ENCODE peak calls at places on chromosome 11, in seven cellular contexts. E is EL, Q is NCI-H2081, G is HEK293T, J is NCI-H510A treated with DMSO at 0.1 percent for 48 hours, B is left lung, O is GM23248. R is an unnamed sample.

GRCh38 chr11:64088159-64089026 is 52.7 kb downstream of the FLRT1 start:
- DNase-seq in E (no peak), Q (peak; percentile 63), G (peak; percentile 56), J (peak; percentile 34), B (no peak), O (no peak), R (no peak)

GRCh38 chr11:63913866-63914830 is 2.8 kb downstream of the RCOR2 start:
- DNase-seq in E (no peak), Q (no peak), G (no peak), J (no peak), B (no peak), O (no peak), R (no peak)

GRCh38 chr11:29093416-29093815 is 923.4 kb downstream of the KCNA4 start:
- DNase-seq in E (peak; percentile 68), Q (no peak), G (no peak), J (no peak), B (no peak), O (peak; percentile 70), R (peak; percentile 47)

GRCh38 chr11:61149624-61150615 is 11.3 kb downstream of the VPS37C start:
- DNase-seq in E (no peak), Q (no peak), G (no peak), J (peak; percentile 30), B (no peak), O (no peak), R (no peak)

GRCh38 chr11:119629085-119629484 is 99.9 kb downstream of the NECTIN1 start:
- DNase-seq in E (no peak), Q (no peak), G (no peak), J (no peak), B (no peak), O (no peak), R (no peak)

GRCh38 chr11:10117709-10118341 is 176.2 kb downstream of the SBF2 start:
- DNase-seq in E (peak; percentile 49), Q (no peak), G (no peak), J (no peak), B (no peak), O (peak; percentile 77), R (peak; percentile 11)

GRCh38 chr11:33396361-33396760 is 139.2 kb downstream of the HIPK3 start:
- DNase-seq in E (no peak), Q (no peak), G (no peak), J (no peak), B (no peak), O (no peak), R (no peak)

GRCh38 chr11:126816655-126817054 is 183.9 kb downstream of the KIRREL3 start:
- DNase-seq in E (peak; percentile 34), Q (peak; percentile 65), G (no peak), J (peak; percentile 74), B (no peak), O (peak; percentile 53), R (no peak)

GRCh38 chr11:64627371-64627770 is 36.4 kb downstream of the SLC22A12 start:
- DNase-seq in E (no peak), Q (no peak), G (no peak), J (no peak), B (no peak), O (no peak), R (no peak)

GRCh38 chr11:106087815-106088435 is 10.5 kb downstream of the AASDHPPT start:
- DNase-seq in E (peak; percentile 45), Q (peak; percentile 58), G (peak; percentile 25), J (peak; percentile 72), B (peak; percentile 43), O (peak; percentile 72), R (no peak)

GRCh38 chr11:69518081-69518950 is 36.9 kb downstream of the LINC01488 start:
- DNase-seq in E (peak; percentile 83), Q (no peak), G (no peak), J (no peak), B (no peak), O (peak; percentile 94), R (peak; percentile 71)

GRCh38 chr11:112963368-112963955 is 2.2 kb downstream of the NCAM1 start:
- DNase-seq in E (no peak), Q (peak; percentile 87), G (no peak), J (peak; percentile 28), B (no peak), O (no peak), R (no peak)

GRCh38 chr11:41954034-41954433 is 494.6 kb upstream of the LRRC4C start:
- DNase-seq in E (peak; percentile 0), Q (no peak), G (no peak), J (no peak), B (no peak), O (peak; percentile 0), R (no peak)

GRCh38 chr11:100629671-100630070 is 57.4 kb upstream of the ARHGAP42 start:
- DNase-seq in E (no peak), Q (no peak), G (no peak), J (no peak), B (no peak), O (no peak), R (no peak)

GRCh38 chr11:96187779-96188624 is 155.0 kb downstream of the MAML2 start:
- DNase-seq in E (peak; percentile 95), Q (no peak), G (no peak), J (no peak), B (no peak), O (peak; percentile 95), R (peak; percentile 73)

GRCh38 chr11:60771879-60772525 is 13.1 kb upstream of the MS4A10 start:
- DNase-seq in E (no peak), Q (no peak), G (no peak), J (no peak), B (no peak), O (peak; percentile 25), R (no peak)

GRCh38 chr11:64924910-64925284 is 408 bp downstream of the PPP2R5B start:
- DNase-seq in E (peak; percentile 28), Q (no peak), G (no peak), J (no peak), B (no peak), O (peak; percentile 57), R (no peak)

GRCh38 chr11:8403310-8403709 is 139.6 kb upstream of the LMO1 start:
- DNase-seq in E (peak; percentile 13), Q (no peak), G (no peak), J (no peak), B (no peak), O (peak; percentile 38), R (no peak)

GRCh38 chr11:2704896-2705606 is 5.3 kb upstream of the KCNQ1OT1 start:
- DNase-seq in E (no peak), Q (peak; percentile 46), G (no peak), J (no peak), B (no peak), O (no peak), R (no peak)

GRCh38 chr11:34252651-34253050 is 105.2 kb downstream of the ABTB2 start:
- DNase-seq in E (no peak), Q (peak; percentile 79), G (no peak), J (no peak), B (no peak), O (no peak), R (no peak)

GRCh38 chr11:134655189-134655937 is 243.3 kb upstream of the B3GAT1 start:
- DNase-seq in E (no peak), Q (no peak), G (no peak), J (no peak), B (no peak), O (no peak), R (no peak)

GRCh38 chr11:64971421-64972233 is at the start of gene MAJIN:
- DNase-seq in E (peak; percentile 19), Q (no peak), G (peak; percentile 75), J (peak; percentile 24), B (peak; percentile 84), O (peak; percentile 52), R (peak; percentile 15)

GRCh38 chr11:107999759-108000455 is 8.8 kb upstream of the CUL5 start:
- DNase-seq in E (peak; percentile 47), Q (peak; percentile 50), G (peak; percentile 82), J (peak; percentile 19), B (no peak), O (peak; percentile 36), R (no peak)

GRCh38 chr11:45383229-45383628 is 97.1 kb upstream of the SYT13 start:
- DNase-seq in E (peak; percentile 37), Q (no peak), G (no peak), J (no peak), B (no peak), O (peak; percentile 36), R (no peak)

GRCh38 chr11:31870609-31871309 is 59.6 kb upstream of the PAX6 start:
- DNase-seq in E (peak; percentile 43), Q (peak; percentile 47), G (peak; percentile 75), J (no peak), B (no peak), O (peak; percentile 50), R (no peak)

GRCh38 chr11:66189031-66189745 is 79.3 kb upstream of the RAB1B start:
- DNase-seq in E (no peak), Q (no peak), G (no peak), J (no peak), B (no peak), O (peak; percentile 12), R (no peak)

GRCh38 chr11:73106347-73106746 is 35.8 kb downstream of the FCHSD2 start:
- DNase-seq in E (no peak), Q (no peak), G (no peak), J (no peak), B (no peak), O (no peak), R (no peak)

GRCh38 chr11:73157141-73158010 is 15.3 kb upstream of the FCHSD2 start:
- DNase-seq in E (peak; percentile 93), Q (no peak), G (no peak), J (no peak), B (peak; percentile 57), O (peak; percentile 48), R (no peak)

GRCh38 chr11:10864688-10865087 is 6.8 kb upstream of the ZBED5 start:
- DNase-seq in E (no peak), Q (peak; percentile 17), G (no peak), J (no peak), B (no peak), O (no peak), R (no peak)

GRCh38 chr11:65814131-65814959 is 19.4 kb upstream of the SNX32 start:
- DNase-seq in E (peak; percentile 17), Q (peak; percentile 56), G (no peak), J (no peak), B (peak; percentile 71), O (peak; percentile 21), R (no peak)

GRCh38 chr11:26134481-26135355 is 197.2 kb upstream of the ANO3 start:
- DNase-seq in E (no peak), Q (peak; percentile 26), G (peak; percentile 10), J (peak; percentile 22), B (no peak), O (peak; percentile 28), R (no peak)

GRCh38 chr11:118152552-118153471 is at the start of gene SCN4B:
- DNase-seq in E (peak; percentile 54), Q (peak; percentile 68), G (peak; percentile 84), J (peak; percentile 62), B (peak; percentile 74), O (peak; percentile 68), R (no peak)

GRCh38 chr11:96736591-96736990 is 346.8 kb downstream of the JRKL start:
- DNase-seq in E (no peak), Q (no peak), G (no peak), J (no peak), B (no peak), O (no peak), R (no peak)

GRCh38 chr11:1077033-1077416 is 2.4 kb downstream of the MUC2 start:
- DNase-seq in E (no peak), Q (no peak), G (no peak), J (no peak), B (no peak), O (no peak), R (no peak)

GRCh38 chr11:38425578-38425977 is 1827.5 kb upstream of the RAG2 start:
- DNase-seq in E (no peak), Q (no peak), G (no peak), J (no peak), B (no peak), O (no peak), R (no peak)

R was measured in non-pigmented ciliary epithelial cell.